ENCODE peak calls at places on chromosomes 13 and 19, in five cellular contexts. D, M, V, G and C are unnamed samples. For H3K4me1, the result is how much of the 10 kb centered on the place peaks cover.

GRCh38 chr19:4295972-4296771 is 6.0 kb downstream of the TMIGD2 start:
- DNase-seq in D (no peak), M (no peak), V (no peak), G (no peak), C (peak)

GRCh38 chr13:110257408-110257807 is 49.5 kb downstream of the COL4A1 start:
- DNase-seq in D (no peak), M (no peak), V (no peak), G (no peak), C (no peak)

GRCh38 chr19:17244618-17245534 is 843 bp downstream of the NR2F6 start:
- DNase-seq in D (no peak), M (no peak), V (no peak), G (no peak), C (no peak)

GRCh38 chr19:16436780-16437179 is 35.0 kb downstream of the EPS15L1 start:
- DNase-seq in D (no peak), M (no peak), V (no peak), G (no peak), C (no peak)

GRCh38 chr19:38975861-38976271 is 324 bp upstream of the FBXO17 start:
- DNase-seq in D (peak), M (peak), V (peak), G (no peak), C (peak)

GRCh38 chr13:112722433-112723250 is 32.8 kb downstream of the ATP11A start:
- DNase-seq in D (peak), M (no peak), V (peak), G (peak), C (no peak)

GRCh38 chr19:7657047-7657779 is 11.6 kb upstream of the RETN start:
- DNase-seq in D (no peak), M (no peak), V (no peak), G (peak), C (no peak)

GRCh38 chr13:73365240-73365639 is 306.4 kb downstream of the KLF5 start:
- DNase-seq in D (no peak), M (no peak), V (no peak), G (no peak), C (no peak)

GRCh38 chr13:98214008-98214643 is 37.1 kb upstream of the RNF113B start:
- DNase-seq in D (peak), M (no peak), V (no peak), G (no peak), C (no peak)

GRCh38 chr13:77330009-77330471 is 3.1 kb upstream of the MYCBP2 start:
- DNase-seq in D (no peak), M (no peak), V (no peak), G (no peak), C (no peak)

GRCh38 chr13:98778749-98779148 is 26.3 kb upstream of the SLC15A1 start:
- DNase-seq in D (no peak), M (no peak), V (no peak), G (peak), C (no peak)

GRCh38 chr13:93226623-93227279 is at the start of gene GPC6:
- DNase-seq in D (peak), M (peak), V (peak), G (no peak), C (peak)

GRCh38 chr13:22505489-22505888 is 675.3 kb upstream of the SGCG start:
- DNase-seq in D (no peak), M (no peak), V (no peak), G (no peak), C (no peak)

GRCh38 chr13:31090921-31091624 is 70.6 kb downstream of the HSPH1 start:
- DNase-seq in D (peak), M (no peak), V (no peak), G (no peak), C (no peak)

GRCh38 chr13:61370520-61370919 is 45.1 kb downstream of the PCDH20 start:
- DNase-seq in D (no peak), M (no peak), V (no peak), G (no peak), C (no peak)

GRCh38 chr13:75938811-75939525 is 302.8 kb downstream of the LMO7 start:
- DNase-seq in D (peak), M (no peak), V (no peak), G (no peak), C (no peak)

DNA sequence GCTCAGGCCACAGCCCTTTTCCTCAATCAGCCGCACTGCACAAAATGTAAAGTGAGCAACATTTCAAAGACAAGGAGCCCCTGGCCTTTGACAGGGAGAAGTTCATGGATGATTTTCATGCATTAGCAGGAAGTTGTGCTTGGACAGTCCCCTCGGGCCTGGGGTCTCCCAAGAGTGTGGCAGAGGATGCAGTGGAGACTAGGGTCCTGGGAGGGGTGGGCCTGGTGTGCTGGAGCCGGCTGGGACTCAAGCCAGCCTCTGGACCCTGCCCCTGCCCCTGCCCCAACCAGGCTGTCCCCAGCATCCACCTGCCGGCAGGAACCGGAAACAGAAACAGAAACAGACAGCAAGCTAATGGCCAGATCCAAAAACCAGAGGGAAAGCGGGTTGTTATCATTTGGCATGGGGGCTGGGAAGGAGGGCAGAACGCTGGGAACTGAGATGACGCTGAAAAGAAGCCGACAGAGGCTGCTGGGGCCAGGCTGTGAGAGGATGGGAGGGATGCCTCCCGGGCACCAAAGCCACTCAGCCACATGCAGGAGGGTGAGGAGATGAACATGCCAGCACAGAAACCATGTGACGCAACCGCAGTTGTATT is 2.3 kb downstream of the GAS6 start:
- DNase-seq in D (no peak), M (no peak), V (peak), G (no peak), C (peak)
- H2BK120ac ChIP-seq in D (peak), M (no peak), V (no peak), G (no peak), C (no peak)

DNA sequence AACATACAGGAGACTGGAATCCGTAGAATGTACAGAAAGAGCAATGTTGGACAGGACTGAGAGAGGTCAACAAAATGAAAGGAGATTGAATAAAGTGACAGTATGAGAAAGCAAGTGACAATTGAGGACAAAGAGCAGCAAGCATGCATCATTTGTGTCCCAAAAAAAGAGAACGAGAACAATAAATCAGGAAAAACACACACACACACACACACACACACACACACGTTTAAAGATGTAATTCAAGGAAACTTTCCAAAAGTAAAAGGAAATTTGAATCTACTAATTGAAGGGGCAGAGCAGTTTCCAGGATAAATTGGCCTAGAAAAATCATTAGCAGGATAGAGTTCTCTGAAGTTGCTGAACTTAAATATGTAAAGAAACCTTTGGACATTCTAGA is 16.9 kb downstream of the DPY19L3 start:
- DNase-seq in D (no peak), M (no peak), V (no peak), G (no peak), C (no peak)
- H2BK5ac ChIP-seq in D (no peak), M (no peak), V (no peak), G (no peak), C (no peak)

DNA sequence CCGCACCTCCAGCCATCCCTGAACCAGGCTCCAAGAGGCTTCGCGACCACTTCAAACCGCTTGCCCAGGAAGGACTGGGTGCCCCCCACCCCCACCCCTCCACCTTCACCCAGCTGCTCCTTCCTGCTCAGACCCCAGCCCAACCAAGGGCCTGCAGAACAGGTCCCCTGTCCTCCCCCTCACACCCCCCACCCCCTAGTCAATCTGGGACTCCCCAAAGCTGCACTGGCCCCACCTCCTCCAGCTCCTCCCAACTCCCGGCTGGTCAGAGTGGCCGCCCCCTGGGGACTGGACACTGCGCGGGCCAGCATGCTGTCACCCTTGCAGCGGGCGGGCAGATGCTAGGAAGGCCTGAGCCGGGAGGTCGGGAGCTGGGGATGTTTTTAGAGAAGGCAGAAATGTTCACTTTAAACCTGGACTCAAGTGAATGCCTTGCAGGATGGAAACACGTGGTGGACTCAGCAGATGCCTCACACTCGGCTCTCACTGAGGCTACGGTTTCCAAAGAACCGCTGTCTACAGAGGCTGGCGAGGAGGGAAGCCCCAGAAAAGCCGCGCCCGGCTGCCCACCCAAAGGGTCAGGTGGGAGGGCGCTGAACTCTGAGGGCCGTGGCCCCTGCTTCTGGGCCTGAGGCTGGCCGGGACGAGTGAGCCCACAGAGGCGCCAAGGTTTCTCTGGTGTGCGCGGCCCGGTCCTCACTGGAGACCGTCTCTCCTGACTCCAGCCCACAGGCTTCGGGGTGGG is 8.0 kb downstream of the RPL36 start:
- DNase-seq in D (no peak), M (no peak), V (no peak), G (no peak), C (no peak)
- H3K4me1 ChIP-seq in D (under half), M (under half), V (under half), G (under half), C (under half)

DNA sequence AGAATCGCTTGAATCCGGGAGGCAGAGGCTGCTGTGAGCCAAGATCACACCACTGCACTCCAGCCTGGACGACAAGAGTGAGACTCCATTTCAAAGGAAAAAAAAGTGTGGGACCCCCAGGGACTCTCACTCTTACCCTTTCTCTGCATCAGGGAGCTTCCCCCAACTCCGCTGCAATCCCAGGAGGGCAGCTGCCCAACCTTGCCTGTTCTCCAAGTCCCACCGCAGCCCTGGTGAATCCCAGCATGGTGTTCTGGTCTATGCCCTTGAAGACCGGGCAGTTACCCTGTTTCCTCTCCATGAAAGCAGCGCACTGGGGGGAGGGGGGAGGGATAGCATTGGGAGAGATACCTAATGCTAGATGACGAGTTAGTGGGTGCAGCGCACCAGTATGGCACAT is 35.7 kb upstream of the DPRX start:
- DNase-seq in D (no peak), M (no peak), V (no peak), G (no peak), C (peak)
- H2BK120ac ChIP-seq in D (no peak), M (no peak), V (peak), G (peak), C (peak)

GRCh38 chr13:99907627-99908026 is 63.9 kb downstream of the ZIC5 start:
- DNase-seq in D (no peak), M (no peak), V (no peak), G (no peak), C (no peak)
- H2BK5ac ChIP-seq in D (no peak), M (no peak), V (no peak), G (no peak), C (no peak)

GRCh38 chr19:1239420-1239795 is 1.6 kb upstream of the CBARP start:
- DNase-seq in D (no peak), M (no peak), V (no peak), G (no peak), C (no peak)
- H3K4me1 ChIP-seq in D (under half), M (under half), V (under half), G (under half), C (under half)

GRCh38 chr13:95296326-95296939 is 4.8 kb downstream of the ABCC4 start:
- DNase-seq in D (no peak), M (no peak), V (peak), G (peak), C (peak)

GRCh38 chr13:95298169-95298940 is 2.9 kb downstream of the ABCC4 start:
- DNase-seq in D (no peak), M (no peak), V (no peak), G (no peak), C (no peak)

GRCh38 chr13:95301135-95301946 is at the start of gene ABCC4:
- DNase-seq in D (peak), M (peak), V (peak), G (peak), C (peak)

GRCh38 chr13:95300625-95301134 is 571 bp downstream of the ABCC4 start:
- DNase-seq in D (peak), M (peak), V (peak), G (no peak), C (peak)

DNA sequence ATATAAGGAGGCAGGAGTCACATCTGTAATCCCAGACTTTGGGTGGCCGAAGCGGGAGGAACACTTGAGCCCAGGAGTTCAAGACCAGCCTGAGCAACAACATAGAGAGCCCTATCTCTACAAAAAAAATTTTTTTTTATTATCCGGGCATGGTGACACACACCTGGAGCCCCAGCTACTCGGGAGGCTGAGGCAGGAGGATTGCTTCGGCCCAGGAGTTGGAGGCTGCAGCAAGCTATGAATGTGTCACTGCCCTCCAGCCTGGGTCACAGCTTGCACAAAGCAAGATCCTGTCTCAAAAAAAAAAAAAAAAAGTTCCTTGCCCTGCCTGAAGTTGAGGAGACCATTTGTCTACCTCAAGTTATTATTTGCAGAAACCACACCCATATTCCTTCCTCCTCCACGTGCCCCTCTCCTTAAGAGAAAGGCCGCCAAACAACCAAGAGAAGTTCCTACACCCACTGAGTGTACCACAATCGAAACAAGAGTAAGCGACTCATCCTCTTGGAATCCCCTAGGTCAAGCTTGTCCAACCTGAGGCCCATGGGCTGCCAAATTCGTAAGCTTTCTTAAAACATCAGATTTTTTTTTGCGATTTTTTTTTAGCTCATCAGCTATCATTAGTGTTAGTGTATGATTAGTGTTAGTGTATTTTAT is 2.2 kb downstream of the ABCC4 start:
- DNase-seq in D (peak), M (no peak), V (peak), G (no peak), C (no peak)
- H2BK120ac ChIP-seq in D (peak), M (no peak), V (no peak), G (no peak), C (no peak)

GRCh38 chr19:14972676-14973075 is 7.0 kb downstream of the SLC1A6 start:
- DNase-seq in D (no peak), M (no peak), V (no peak), G (no peak), C (no peak)
- H2BK5ac ChIP-seq in D (no peak), M (no peak), V (no peak), G (no peak), C (no peak)

DNA sequence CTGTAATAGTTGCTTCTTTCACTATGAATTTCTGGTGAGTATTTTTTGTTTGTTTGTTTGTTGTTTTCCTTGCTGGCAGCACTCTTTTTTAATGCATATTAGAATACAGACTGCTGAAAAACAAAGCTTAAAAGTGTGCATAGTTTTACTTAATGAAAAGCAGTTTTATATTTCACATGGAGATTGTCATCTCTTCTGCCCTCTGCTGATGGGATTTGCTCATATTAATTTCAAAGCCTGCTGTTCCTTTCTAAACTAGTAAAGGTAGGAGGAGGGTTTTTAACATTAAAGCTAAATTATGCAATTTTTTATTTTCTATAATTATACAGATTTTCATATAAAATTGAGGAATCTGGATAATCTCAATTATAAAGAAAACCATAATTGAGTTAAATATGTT is 692.6 kb upstream of the SLITRK1 start:
- DNase-seq in D (peak), M (no peak), V (no peak), G (no peak), C (no peak)
- H3K4me1 ChIP-seq in D (under half), M (under half), V (under half), G (under half), C (under half)

DNA sequence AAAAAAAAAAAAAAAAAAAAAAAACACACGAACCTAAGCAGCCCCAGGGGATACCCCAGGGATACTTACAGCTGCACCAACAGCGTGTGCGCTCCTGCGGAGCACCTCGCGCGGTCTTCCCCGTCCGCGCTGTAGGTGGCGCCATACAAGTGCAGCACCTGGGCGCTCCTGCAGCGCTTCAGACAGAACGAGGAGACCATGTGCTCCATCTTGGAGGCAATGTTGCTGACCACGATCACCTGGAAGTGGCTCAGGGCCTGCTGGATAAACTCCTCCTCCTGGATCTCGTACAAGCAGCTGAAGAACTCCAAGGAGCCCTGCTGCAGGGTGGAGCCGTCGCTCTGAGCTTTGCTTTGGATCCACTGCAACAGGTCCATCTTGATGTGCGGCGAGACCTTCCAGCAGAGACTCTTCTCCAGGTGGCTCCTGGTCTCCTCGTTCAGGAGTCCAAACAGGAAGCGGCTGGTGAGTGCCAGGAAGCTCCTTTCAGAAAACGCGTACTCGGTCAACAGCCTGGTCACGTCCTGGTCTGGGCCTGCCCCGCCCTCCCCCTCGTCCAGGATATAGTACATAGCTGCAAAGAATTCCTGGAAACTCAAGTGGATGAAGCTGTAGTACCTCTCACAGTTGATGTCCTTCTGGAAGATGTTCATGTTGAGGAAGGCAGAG is 14.5 kb downstream of the NLRP12 start:
- DNase-seq in D (no peak), M (no peak), V (peak), G (peak), C (peak)
- H2BK120ac ChIP-seq in D (no peak), M (no peak), V (no peak), G (no peak), C (no peak)